ENCODE peak calls at places on chromosomes 12 and 14, in four cellular contexts. One of them, this sample, is unnamed.

GRCh38 chr12:77941396-77941795 is 110.7 kb downstream of the NAV3 start:
- DNase-seq in HCT116: no peak
- DNase-seq in H1: no peak
- DNase-seq in HepG2: no peak
- DNase-seq in this sample: peak; percentile 30

GRCh38 chr12:66011731-66012130 is 118.8 kb downstream of the LLPH start:
- DNase-seq in HepG2: no peak
- DNase-seq in HCT116: no peak
- DNase-seq in H1: no peak
- DNase-seq in this sample: peak; percentile 33

GRCh38 chr14:52792097-52792415 is 649 bp upstream of the GNPNAT1 start:
- DNase-seq in HCT116: no peak
- DNase-seq in HepG2: no peak
- DNase-seq in H1: no peak
- DNase-seq in this sample: no peak

GRCh38 chr14:89442280-89442679 is 25.2 kb upstream of the FOXN3 start:
- DNase-seq in HCT116: no peak
- DNase-seq in HepG2: no peak
- DNase-seq in H1: no peak
- DNase-seq in this sample: no peak

GRCh38 chr12:71521125-71521524 is 81.5 kb downstream of the LGR5 start:
- DNase-seq in HepG2: no peak
- DNase-seq in HCT116: no peak
- DNase-seq in H1: no peak
- DNase-seq in this sample: no peak

GRCh38 chr14:77028384-77029246 is at the start of gene IRF2BPL:
- DNase-seq in HCT116: peak; percentile 91
- DNase-seq in HepG2: peak; percentile 94
- DNase-seq in H1: peak; percentile 88
- DNase-seq in this sample: peak; percentile 99

GRCh38 chr12:126355346-126355745 is 1290.1 kb downstream of the AACS start:
- DNase-seq in HCT116: no peak
- DNase-seq in H1: no peak
- DNase-seq in HepG2: no peak
- DNase-seq in this sample: no peak

GRCh38 chr14:72657214-72657921 is 236.5 kb downstream of the DPF3 start:
- DNase-seq in HCT116: no peak
- DNase-seq in H1: no peak
- DNase-seq in HepG2: no peak
- DNase-seq in this sample: no peak

GRCh38 chr12:40146800-40147797 is 41.2 kb upstream of the SLC2A13 start:
- DNase-seq in HepG2: no peak
- DNase-seq in H1: no peak
- DNase-seq in HCT116: no peak
- DNase-seq in this sample: no peak

GRCh38 chr12:107431942-107432341 is 253.7 kb upstream of the PWP1 start:
- DNase-seq in HCT116: no peak
- DNase-seq in H1: no peak
- DNase-seq in HepG2: no peak
- DNase-seq in this sample: no peak

GRCh38 chr14:52563120-52563519 is 10.5 kb downstream of the GPR137C start:
- DNase-seq in HepG2: no peak
- DNase-seq in H1: no peak
- DNase-seq in HCT116: no peak
- DNase-seq in this sample: peak; percentile 7

GRCh38 chr12:51218607-51219161 is 822 bp upstream of the POU6F1 start:
- DNase-seq in H1: peak; percentile 52
- DNase-seq in HepG2: peak; percentile 41
- DNase-seq in HCT116: no peak
- DNase-seq in this sample: peak; percentile 47

GRCh38 chr12:106790020-106790419 is 15.5 kb downstream of the RIC8B start:
- DNase-seq in H1: no peak
- DNase-seq in HepG2: no peak
- DNase-seq in HCT116: no peak
- DNase-seq in this sample: no peak

GRCh38 chr14:87615050-87615449 is 377.9 kb downstream of the GALC start:
- DNase-seq in HepG2: no peak
- DNase-seq in HCT116: no peak
- DNase-seq in H1: no peak
- DNase-seq in this sample: no peak

GRCh38 chr12:55818140-55818728 is 393 bp downstream of the ORMDL2 start:
- DNase-seq in H1: no peak
- DNase-seq in HepG2: no peak
- DNase-seq in HCT116: no peak
- DNase-seq in this sample: no peak

GRCh38 chr14:67436006-67436866 is 24.3 kb upstream of the PLEK2 start:
- DNase-seq in HepG2: peak; percentile 16
- DNase-seq in HCT116: no peak
- DNase-seq in H1: no peak
- DNase-seq in this sample: no peak

GRCh38 chr14:20808084-20808483 is 5.4 kb upstream of the RNASE1 start:
- DNase-seq in HCT116: no peak
- DNase-seq in HepG2: no peak
- DNase-seq in H1: no peak
- DNase-seq in this sample: peak; percentile 8

GRCh38 chr12:123488539-123489230 is 30.7 kb downstream of the SNRNP35 start:
- DNase-seq in HCT116: no peak
- DNase-seq in HepG2: no peak
- DNase-seq in H1: no peak
- DNase-seq in this sample: no peak

GRCh38 chr12:26108915-26109314 is 15.9 kb downstream of the BHLHE41 start:
- DNase-seq in H1: no peak
- DNase-seq in HCT116: no peak
- DNase-seq in HepG2: no peak
- DNase-seq in this sample: no peak

GRCh38 chr12:76866726-76867125 is 12.1 kb downstream of the CSRP2 start:
- DNase-seq in HepG2: no peak
- DNase-seq in HCT116: no peak
- DNase-seq in H1: no peak
- DNase-seq in this sample: no peak

GRCh38 chr12:93502802-93503623 is 35.7 kb downstream of the MRPL42 start:
- DNase-seq in HepG2: peak; percentile 33
- DNase-seq in HCT116: peak; percentile 21
- DNase-seq in H1: peak; percentile 61
- DNase-seq in this sample: peak; percentile 57

GRCh38 chr12:93612719-93613228 is 40.3 kb downstream of the SOCS2 start:
- DNase-seq in H1: no peak
- DNase-seq in HepG2: no peak
- DNase-seq in HCT116: no peak
- DNase-seq in this sample: no peak

DNA sequence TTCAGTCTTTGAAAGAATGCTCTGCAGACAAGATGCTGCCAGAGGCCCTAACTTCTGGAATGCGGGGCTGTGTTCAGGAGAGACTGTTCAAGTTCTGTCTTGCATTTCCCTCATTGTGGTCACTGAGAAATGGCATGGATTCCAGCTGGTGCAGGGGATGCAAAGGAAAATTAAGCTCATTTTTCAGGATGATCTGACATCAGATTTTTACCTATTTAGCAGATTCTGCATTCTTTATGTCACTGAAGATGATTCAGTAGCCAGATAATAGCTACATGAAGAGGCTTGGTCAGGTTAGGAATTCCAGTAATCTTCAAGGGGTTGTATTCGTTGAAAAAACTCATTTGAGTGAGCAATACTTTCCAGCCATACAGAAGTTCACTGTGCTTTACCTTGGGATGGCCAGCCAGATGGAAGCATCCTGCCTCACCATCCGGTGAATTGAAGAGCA is 16.1 kb upstream of the MFAP5 start:
- DNase-seq in HCT116: no peak
- DNase-seq in H1: no peak
- DNase-seq in HepG2: no peak
- DNase-seq in this sample: no peak
- TF ChIP-seq MAX in HCT116: no peak
- TF ChIP-seq MAX in H1: no peak
- TF ChIP-seq MAX in HepG2: no peak
- TF ChIP-seq MAX in this sample: no peak

GRCh38 chr14:91377700-91378652 is 39.6 kb downstream of the CCDC88C start:
- DNase-seq in HepG2: no peak
- DNase-seq in H1: no peak
- DNase-seq in HCT116: no peak
- DNase-seq in this sample: peak; percentile 51

GRCh38 chr14:91378945-91379932 is 38.4 kb downstream of the CCDC88C start:
- DNase-seq in H1: no peak
- DNase-seq in HepG2: peak; percentile 58
- DNase-seq in HCT116: no peak
- DNase-seq in this sample: no peak

GRCh38 chr14:91374897-91375747 is 42.5 kb downstream of the CCDC88C start:
- DNase-seq in H1: no peak
- DNase-seq in HepG2: no peak
- DNase-seq in HCT116: no peak
- DNase-seq in this sample: no peak

GRCh38 chr14:91375748-91376452 is 41.7 kb downstream of the CCDC88C start:
- DNase-seq in H1: no peak
- DNase-seq in HCT116: no peak
- DNase-seq in HepG2: no peak
- DNase-seq in this sample: no peak

GRCh38 chr14:91376547-91377477 is 40.8 kb downstream of the CCDC88C start:
- DNase-seq in H1: no peak
- DNase-seq in HCT116: no peak
- DNase-seq in HepG2: no peak
- DNase-seq in this sample: no peak
- H4K20me1 ChIP-seq in H1: peaks cover 31% of the 10 kb centered on the region
- H4K20me1 ChIP-seq in HCT116: no peaks in the 10 kb centered on the region
- H4K20me1 ChIP-seq in HepG2: peaks cover 13% of the 10 kb centered on the region
- H4K20me1 ChIP-seq in this sample: no peaks in the 10 kb centered on the region

GRCh38 chr12:11862794-11863193 is 207.9 kb upstream of the BCL2L14 start:
- DNase-seq in HepG2: no peak
- DNase-seq in HCT116: no peak
- DNase-seq in H1: no peak
- DNase-seq in this sample: peak; percentile 69

GRCh38 chr12:11861155-11861863 is 209.4 kb upstream of the BCL2L14 start:
- DNase-seq in HCT116: no peak
- DNase-seq in H1: no peak
- DNase-seq in HepG2: no peak
- DNase-seq in this sample: no peak

GRCh38 chr12:11863988-11864387 is 206.8 kb upstream of the BCL2L14 start:
- DNase-seq in HepG2: no peak
- DNase-seq in HCT116: no peak
- DNase-seq in H1: no peak
- DNase-seq in this sample: peak; percentile 89

GRCh38 chr12:11861864-11862600 is 208.7 kb upstream of the BCL2L14 start:
- DNase-seq in HCT116: no peak
- DNase-seq in HepG2: no peak
- DNase-seq in H1: no peak
- DNase-seq in this sample: no peak

GRCh38 chr12:11863478-11863906 is 207.2 kb upstream of the BCL2L14 start:
- DNase-seq in HepG2: no peak
- DNase-seq in H1: no peak
- DNase-seq in HCT116: no peak
- DNase-seq in this sample: peak; percentile 77
- H3K4me2 ChIP-seq in HepG2: no peak overlapping the region
- H3K4me2 ChIP-seq in H1: no peak overlapping the region
- H3K4me2 ChIP-seq in HCT116: no peak overlapping the region
- H3K4me2 ChIP-seq in this sample: peak overlapping the region; percentile 83

DNA sequence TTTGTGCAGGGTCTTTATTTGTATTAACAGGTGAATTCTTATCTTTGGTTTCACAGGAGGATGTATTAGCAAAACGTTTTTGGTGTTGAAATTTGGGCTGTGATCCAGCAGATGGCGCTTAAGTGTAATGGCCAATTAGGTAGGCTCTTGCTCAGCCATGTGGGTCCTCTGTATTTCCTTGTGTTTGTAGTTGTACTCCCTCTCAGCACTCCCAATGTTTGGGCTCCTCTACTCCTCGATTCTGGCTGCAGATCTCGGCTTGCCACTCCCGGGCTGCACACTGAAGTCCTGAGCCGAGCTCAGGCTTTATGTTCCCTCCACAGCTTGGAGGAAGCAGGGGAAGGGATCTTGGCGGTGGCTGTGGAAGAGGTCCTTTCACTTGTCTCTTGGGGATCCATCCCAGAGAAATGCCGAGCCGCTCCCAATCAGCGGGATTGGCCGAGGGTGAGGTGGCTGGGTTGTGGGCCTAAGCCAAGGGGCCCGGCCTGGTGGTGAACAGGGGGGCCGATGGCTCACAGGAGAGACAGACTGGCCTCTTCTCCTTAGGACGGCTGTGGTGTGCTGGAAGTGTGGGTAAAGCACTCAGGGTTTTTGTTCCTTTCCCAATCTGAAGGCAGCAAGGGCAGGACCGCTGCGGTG is 133.7 kb downstream of the AEBP2 start:
- DNase-seq in H1: peak; percentile 69
- DNase-seq in HCT116: peak; percentile 32
- DNase-seq in HepG2: peak; percentile 45
- DNase-seq in this sample: peak; percentile 69
- TF ChIP-seq MAX in H1: peak; percentile 74
- TF ChIP-seq MAX in HCT116: no peak
- TF ChIP-seq MAX in HepG2: no peak
- TF ChIP-seq MAX in this sample: no peak